ENCODE peak calls at places on chromosomes 16 and 17, in ten cellular contexts. A is osteoblast, Y is tibial artery, R is mammary epithelial cell, U is AG04450, H is kidney, J is WERI-Rb-1, T is A549, F is ovary, K is endothelial cell of umbilical vein. E is an unnamed sample.
A peak's percentile ranks its signal among the peaks of the same experiment; 100 is the strongest.

GRCh38 chr17:2703606-2704005 is 8.0 kb downstream of the CLUH start:
- DNase-seq in H (peak; percentile 49), K (no peak), F (no peak), J (no peak), R (no peak), T (no peak), Y (no peak), U (no peak), A (no peak), E (no peak)

GRCh38 chr17:27904534-27904933 is 11.4 kb upstream of the LYRM9 start:
- DNase-seq in U (no peak), F (no peak), H (no peak), T (no peak), J (no peak), A (no peak), R (no peak), K (no peak), Y (no peak), E (no peak)

GRCh38 chr17:279776-280175 is 72.8 kb downstream of the RPH3AL start:
- DNase-seq in A (peak; percentile 58), R (no peak), T (no peak), Y (no peak), F (no peak), K (no peak), U (no peak), H (peak; percentile 15), J (no peak), E (no peak)

GRCh38 chr16:19804538-19805323 is 79.9 kb downstream of the GPRC5B start:
- DNase-seq in J (no peak), T (no peak), F (no peak), K (peak; percentile 96), U (no peak), R (peak; percentile 46), A (no peak), Y (peak; percentile 73), H (peak; percentile 88), E (no peak)

GRCh38 chr17:55348749-55349354 is 72.8 kb downstream of the MMD start:
- DNase-seq in K (peak; percentile 56), R (peak; percentile 38), U (peak; percentile 8), F (peak; percentile 43), H (no peak), A (no peak), Y (no peak), J (peak; percentile 61), T (peak; percentile 40), E (no peak)

GRCh38 chr16:60682219-60682618 is 1354.0 kb downstream of the CDH8 start:
- DNase-seq in F (no peak), J (no peak), H (no peak), Y (no peak), R (no peak), K (no peak), T (no peak), A (no peak), U (no peak), E (no peak)

GRCh38 chr17:62179525-62180161 is 114.6 kb upstream of the MED13 start:
- DNase-seq in A (peak; percentile 76), H (no peak), F (no peak), R (peak; percentile 92), K (peak; percentile 80), J (no peak), T (peak; percentile 85), U (no peak), Y (no peak), E (peak; percentile 43)

GRCh38 chr16:56047307-56048234 is 143.7 kb upstream of the GNAO1 start:
- DNase-seq in K (no peak), R (no peak), Y (no peak), J (no peak), F (no peak), H (no peak), U (no peak), T (no peak), A (peak; percentile 37), E (no peak)

DNA sequence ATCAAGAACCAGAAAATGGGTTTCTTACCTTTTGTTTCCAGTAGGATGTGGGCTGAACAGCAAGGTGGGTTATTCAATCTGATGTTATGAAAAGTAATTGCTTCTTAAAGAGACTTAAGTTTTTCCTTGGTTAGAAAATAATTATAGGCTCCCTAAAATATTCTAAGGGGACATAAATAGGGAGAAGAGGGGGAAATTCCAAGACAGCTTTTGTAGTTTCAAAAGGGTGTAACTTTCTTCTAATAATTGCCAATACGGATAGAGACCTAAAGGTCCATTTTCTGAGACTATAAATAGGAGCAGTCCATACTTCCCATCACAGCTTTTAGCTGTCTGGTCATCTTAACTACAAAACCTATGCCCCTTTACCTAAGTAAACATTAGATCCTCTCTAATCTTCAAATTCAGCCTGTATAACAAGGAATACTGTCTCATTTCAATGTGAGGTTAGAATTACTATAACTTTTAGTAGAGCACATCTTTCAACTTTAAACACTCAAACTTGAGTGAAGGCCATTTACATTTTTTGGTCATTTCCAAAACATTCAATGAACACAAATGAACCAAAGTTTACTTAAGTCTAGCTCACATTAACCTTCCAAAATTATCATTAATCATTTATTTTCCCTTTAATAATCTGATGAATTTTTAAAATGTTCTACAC is 5.5 kb downstream of the SRSF1 start:
- DNase-seq in K (no peak), A (no peak), J (no peak), T (no peak), H (no peak), F (no peak), U (no peak), Y (no peak), R (no peak), E (no peak)
- TF ChIP-seq CTCF in K (no peak), A (no peak), J (no peak), T (no peak), H (no peak), F (no peak), U (no peak), Y (no peak), R (no peak), E (no peak)

DNA sequence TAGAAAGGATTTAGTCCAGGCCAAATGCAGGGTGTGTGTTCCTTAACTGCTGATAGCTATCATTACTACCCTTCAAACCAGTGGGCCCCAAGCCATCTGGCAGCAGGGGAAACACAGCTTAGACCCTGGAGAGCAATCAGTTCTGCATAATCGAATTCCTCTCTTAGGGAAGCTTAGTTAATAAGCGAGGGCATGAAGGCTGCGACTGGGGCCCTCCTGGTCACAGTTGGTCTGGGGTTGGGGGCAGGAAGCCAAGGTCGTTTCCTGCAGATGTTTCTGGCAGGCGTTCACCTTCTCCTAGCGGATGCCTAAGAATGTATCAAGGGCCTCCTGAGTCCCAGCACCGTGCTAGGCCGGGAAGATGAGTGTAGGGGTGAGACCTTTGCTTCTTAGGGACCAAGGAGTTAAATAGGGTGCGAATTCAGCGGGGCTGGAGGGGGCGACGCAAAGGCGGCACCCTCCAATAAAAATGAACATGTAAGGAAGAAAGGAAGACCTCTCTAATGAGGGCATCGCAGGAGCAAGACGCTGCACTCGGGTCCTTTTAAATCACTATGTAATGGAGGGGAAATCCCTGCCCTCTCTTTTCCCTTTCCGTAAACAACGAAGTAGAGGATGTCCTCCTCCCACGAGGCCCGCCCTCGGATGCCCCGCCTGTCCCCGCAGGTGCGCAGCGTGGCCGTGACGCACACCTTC is 16.5 kb upstream of the EEF2K start:
- DNase-seq in Y (peak; percentile 79), A (peak; percentile 58), H (peak; percentile 87), R (peak; percentile 70), T (no peak), U (no peak), K (peak; percentile 76), F (peak; percentile 73), J (peak; percentile 76), E (no peak)
- H3K4me3 ChIP-seq in Y (peak overlapping the region; percentile 72), A (peak overlapping the region; percentile 75), H (peak overlapping the region; percentile 70), R (peak overlapping the region; percentile 82), T (peak overlapping the region; percentile 80), U (peak overlapping the region; percentile 64), K (peak overlapping the region; percentile 54), F (peak overlapping the region; percentile 81), J (peak overlapping the region; percentile 68), E (peak overlapping the region; percentile 61)

GRCh38 chr16:1933097-1933661 is 9.8 kb downstream of the MSRB1 start:
- DNase-seq in R (no peak), F (no peak), U (no peak), A (peak; percentile 83), Y (no peak), K (no peak), T (no peak), H (no peak), J (no peak), E (no peak)

GRCh38 chr16:1929105-1929504 is 10.9 kb upstream of the HS3ST6 start:
- DNase-seq in T (peak; percentile 78), K (no peak), F (peak; percentile 53), R (no peak), A (peak; percentile 95), J (peak; percentile 54), U (no peak), Y (no peak), H (no peak), E (no peak)

GRCh38 chr16:1929578-1930337 is 11.5 kb upstream of the HS3ST6 start:
- DNase-seq in R (peak; percentile 71), Y (peak; percentile 91), J (peak; percentile 86), U (peak; percentile 32), A (peak; percentile 100), H (peak; percentile 96), F (peak; percentile 94), K (peak; percentile 79), T (peak; percentile 82), E (no peak)

GRCh38 chr16:1930338-1930720 is 12.1 kb upstream of the HS3ST6 start:
- DNase-seq in F (no peak), T (no peak), U (no peak), R (no peak), K (no peak), H (no peak), J (no peak), A (no peak), Y (no peak), E (no peak)

DNA sequence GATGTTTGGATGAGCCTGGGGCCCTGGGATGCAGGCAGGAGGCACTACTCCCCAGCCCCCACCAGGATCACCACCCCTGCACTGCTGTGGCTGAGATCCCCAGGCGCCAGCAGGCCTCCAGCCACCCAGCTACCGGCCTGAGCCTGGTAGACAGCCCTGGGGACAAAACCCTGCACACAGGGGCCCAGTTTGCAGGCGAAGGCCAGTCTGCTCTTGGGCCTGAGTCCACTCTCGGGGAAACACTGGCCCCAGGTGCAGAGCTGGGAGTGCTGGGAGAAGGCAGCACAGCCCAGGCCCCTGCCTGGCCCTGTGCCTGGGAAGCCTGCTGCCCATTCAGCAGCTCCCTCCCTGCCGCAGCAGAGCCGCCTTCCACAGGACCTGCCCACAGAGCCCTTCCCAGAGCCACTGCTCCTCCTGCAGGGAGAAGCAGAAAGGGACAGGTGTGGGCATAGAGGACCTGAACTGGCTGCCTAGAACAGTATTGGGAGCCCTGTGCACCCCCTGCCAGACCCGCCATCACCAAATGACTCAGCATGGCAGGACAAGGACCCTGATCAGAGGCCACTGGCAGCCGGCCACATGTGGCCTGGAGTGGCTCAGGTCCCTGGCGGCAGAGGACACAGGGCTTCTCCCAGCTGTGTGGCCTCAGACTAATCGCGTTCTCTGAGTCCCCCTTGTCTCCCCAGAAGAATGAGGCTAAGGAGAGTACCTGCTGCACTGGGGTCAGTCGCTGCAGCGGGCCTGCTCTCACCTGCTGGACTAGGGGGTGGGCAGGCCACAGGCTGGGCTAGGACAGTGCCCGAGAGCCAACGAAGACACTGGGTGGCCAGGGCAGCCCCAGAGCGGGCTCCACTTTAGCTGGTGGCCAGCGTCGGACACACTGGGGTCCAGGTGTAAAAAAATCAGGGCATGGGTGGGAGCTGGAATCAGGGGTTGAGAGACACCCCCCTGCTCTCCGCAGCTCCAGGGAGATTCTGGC is 10.7 kb downstream of the MSRB1 start:
- DNase-seq in U (no peak), F (no peak), A (no peak), K (no peak), R (no peak), J (peak; percentile 69), H (no peak), T (peak; percentile 73), Y (no peak), E (no peak)
- TF ChIP-seq CTCF in U (no peak), F (no peak), A (no peak), K (no peak), R (peak; percentile 57), J (peak; percentile 61), H (peak; percentile 25), T (peak; percentile 47), Y (no peak), E (peak; percentile 42)

DNA sequence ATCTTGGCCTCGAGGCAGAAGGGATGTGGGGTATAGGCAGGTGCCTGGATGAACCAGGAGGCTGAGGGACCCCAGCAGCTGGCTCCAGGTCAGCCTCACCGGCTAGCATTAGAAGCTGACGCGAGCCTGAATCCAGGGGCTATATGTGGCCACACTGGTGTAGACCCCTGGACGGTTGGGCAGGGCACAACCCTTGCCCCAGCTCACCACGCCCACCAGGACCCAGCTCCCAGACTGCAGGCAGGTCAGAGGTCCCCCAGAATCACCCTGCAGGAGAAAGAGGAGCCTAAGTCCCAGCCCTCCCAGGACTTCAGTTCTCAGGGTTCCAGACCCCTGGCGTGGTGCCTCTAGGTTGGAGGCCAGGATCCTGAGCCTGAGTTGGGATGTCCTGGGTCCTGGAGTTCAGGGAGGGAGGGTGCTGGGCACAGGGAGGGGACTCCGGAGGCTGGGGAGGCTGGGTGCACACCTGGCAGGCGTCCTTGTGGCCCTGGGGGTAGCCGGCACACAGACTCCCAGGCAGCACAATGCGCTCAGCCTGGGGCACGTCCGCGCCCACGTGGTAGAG is 2.7 kb downstream of the PRSS33 start:
- DNase-seq in A (no peak), Y (no peak), U (no peak), J (no peak), K (no peak), H (no peak), R (no peak), F (no peak), T (no peak), E (no peak)
- H3K4me3 ChIP-seq in A (no peak overlapping the region), Y (peak overlapping the region; percentile 34), U (no peak overlapping the region), J (no peak overlapping the region), K (no peak overlapping the region), H (peak overlapping the region; percentile 17), R (no peak overlapping the region), F (no peak overlapping the region), T (no peak overlapping the region), E (no peak overlapping the region)

E was measured in retinal pigment epithelial cell.